ENCODE peak calls at places on chromosomes 2 and 18, in four cellular contexts. One of them, this sample, is unnamed.

GRCh38 chr18:43125471-43125870 is 10.0 kb upstream of the RIT2 start:
- DNase-seq in SK-N-MC: no peak
- DNase-seq in Panc1: no peak
- DNase-seq in upper lobe of left lung: no peak
- DNase-seq in this sample: no peak

GRCh38 chr2:76613330-76613729 is 902.6 kb upstream of the GCFC2 start:
- DNase-seq in Panc1: no peak
- DNase-seq in upper lobe of left lung: no peak
- DNase-seq in SK-N-MC: no peak
- DNase-seq in this sample: no peak

GRCh38 chr2:168210216-168210897 is 37.0 kb downstream of the STK39 start:
- DNase-seq in upper lobe of left lung: no peak
- DNase-seq in Panc1: no peak
- DNase-seq in SK-N-MC: peak
- DNase-seq in this sample: no peak

GRCh38 chr2:152445791-152446201 is 110.8 kb downstream of the FMNL2 start:
- DNase-seq in SK-N-MC: no peak
- DNase-seq in upper lobe of left lung: no peak
- DNase-seq in Panc1: no peak
- DNase-seq in this sample: no peak

GRCh38 chr2:205714058-205714776 is 31.9 kb downstream of the NRP2 start:
- DNase-seq in SK-N-MC: no peak
- DNase-seq in Panc1: no peak
- DNase-seq in upper lobe of left lung: no peak
- DNase-seq in this sample: no peak

GRCh38 chr2:125456851-125457250 is 1199.1 kb upstream of the GYPC start:
- DNase-seq in Panc1: no peak
- DNase-seq in SK-N-MC: no peak
- DNase-seq in upper lobe of left lung: no peak
- DNase-seq in this sample: no peak

GRCh38 chr2:12202702-12203101 is 456.3 kb downstream of the LPIN1 start:
- DNase-seq in Panc1: no peak
- DNase-seq in SK-N-MC: no peak
- DNase-seq in upper lobe of left lung: no peak
- DNase-seq in this sample: no peak

GRCh38 chr2:154125900-154126299 is 254.2 kb downstream of the GALNT13 start:
- DNase-seq in Panc1: no peak
- DNase-seq in SK-N-MC: no peak
- DNase-seq in upper lobe of left lung: no peak
- DNase-seq in this sample: no peak

GRCh38 chr2:209917154-209917771 is 85.2 kb upstream of the RPE start:
- DNase-seq in Panc1: no peak
- DNase-seq in SK-N-MC: no peak
- DNase-seq in upper lobe of left lung: no peak
- DNase-seq in this sample: no peak

GRCh38 chr2:181937473-181937872 is 45.9 kb downstream of the ITPRID2 start:
- DNase-seq in upper lobe of left lung: peak
- DNase-seq in Panc1: no peak
- DNase-seq in SK-N-MC: no peak
- DNase-seq in this sample: no peak

GRCh38 chr2:1730047-1730937 is 14.0 kb downstream of the PXDN start:
- DNase-seq in Panc1: no peak
- DNase-seq in upper lobe of left lung: no peak
- DNase-seq in SK-N-MC: no peak
- DNase-seq in this sample: peak

GRCh38 chr18:60978338-60978737 is 354.9 kb upstream of the CDH20 start:
- DNase-seq in SK-N-MC: no peak
- DNase-seq in upper lobe of left lung: no peak
- DNase-seq in Panc1: no peak
- DNase-seq in this sample: no peak

GRCh38 chr2:222844323-222844722 is 16.5 kb upstream of the ACSL3 start:
- DNase-seq in upper lobe of left lung: peak
- DNase-seq in Panc1: peak
- DNase-seq in SK-N-MC: no peak
- DNase-seq in this sample: no peak

GRCh38 chr18:6744816-6745455 is 15.4 kb downstream of the ARHGAP28 start:
- DNase-seq in SK-N-MC: no peak
- DNase-seq in Panc1: no peak
- DNase-seq in upper lobe of left lung: no peak
- DNase-seq in this sample: no peak

GRCh38 chr2:46655551-46656436 is 176.4 kb downstream of the TMEM247 start:
- DNase-seq in upper lobe of left lung: no peak
- DNase-seq in Panc1: no peak
- DNase-seq in SK-N-MC: no peak
- DNase-seq in this sample: no peak

GRCh38 chr2:74515271-74516069 is 1.2 kb downstream of the TLX2 start:
- DNase-seq in SK-N-MC: no peak
- DNase-seq in Panc1: no peak
- DNase-seq in upper lobe of left lung: no peak
- DNase-seq in this sample: no peak

GRCh38 chr2:42450136-42450535 is 43.6 kb downstream of the KCNG3 start:
- DNase-seq in upper lobe of left lung: no peak
- DNase-seq in Panc1: no peak
- DNase-seq in SK-N-MC: no peak
- DNase-seq in this sample: no peak

GRCh38 chr2:234339016-234339415 is 157.9 kb downstream of the ARL4C start:
- DNase-seq in SK-N-MC: no peak
- DNase-seq in Panc1: no peak
- DNase-seq in upper lobe of left lung: no peak
- DNase-seq in this sample: no peak

GRCh38 chr2:26711457-26712155 is 19.1 kb downstream of the KCNK3 start:
- DNase-seq in SK-N-MC: no peak
- DNase-seq in upper lobe of left lung: no peak
- DNase-seq in Panc1: no peak
- DNase-seq in this sample: no peak

GRCh38 chr2:162967137-162967536 is 128.6 kb upstream of the KCNH7 start:
- DNase-seq in Panc1: no peak
- DNase-seq in upper lobe of left lung: no peak
- DNase-seq in SK-N-MC: no peak
- DNase-seq in this sample: no peak

GRCh38 chr2:29459445-29460179 is 344.4 kb downstream of the CLIP4 start:
- DNase-seq in SK-N-MC: no peak
- DNase-seq in upper lobe of left lung: no peak
- DNase-seq in Panc1: no peak
- DNase-seq in this sample: no peak

GRCh38 chr2:172172513-172173217 is 70.0 kb upstream of the DLX2 start:
- DNase-seq in Panc1: no peak
- DNase-seq in SK-N-MC: no peak
- DNase-seq in upper lobe of left lung: peak
- DNase-seq in this sample: peak

GRCh38 chr2:4937550-4937949 is 754.6 kb upstream of the SOX11 start:
- DNase-seq in SK-N-MC: no peak
- DNase-seq in Panc1: no peak
- DNase-seq in upper lobe of left lung: no peak
- DNase-seq in this sample: no peak

GRCh38 chr2:25570161-25570840 is 103.1 kb downstream of the DTNB start:
- DNase-seq in upper lobe of left lung: no peak
- DNase-seq in SK-N-MC: no peak
- DNase-seq in Panc1: no peak
- DNase-seq in this sample: no peak

GRCh38 chr18:576924-577323 is 3.3 kb upstream of the CETN1 start:
- DNase-seq in upper lobe of left lung: no peak
- DNase-seq in SK-N-MC: no peak
- DNase-seq in Panc1: no peak
- DNase-seq in this sample: no peak

GRCh38 chr2:178517496-178517895 is 37.2 kb downstream of the PLEKHA3 start:
- DNase-seq in upper lobe of left lung: no peak
- DNase-seq in Panc1: no peak
- DNase-seq in SK-N-MC: no peak
- DNase-seq in this sample: no peak

GRCh38 chr2:62577994-62578836 is 72.2 kb upstream of the TMEM17 start:
- DNase-seq in Panc1: peak
- DNase-seq in SK-N-MC: no peak
- DNase-seq in upper lobe of left lung: no peak
- DNase-seq in this sample: no peak

GRCh38 chr2:230916218-230916617 is 8.8 kb downstream of the GPR55 start:
- DNase-seq in upper lobe of left lung: no peak
- DNase-seq in SK-N-MC: no peak
- DNase-seq in Panc1: no peak
- DNase-seq in this sample: peak

GRCh38 chr18:37734406-37734805 is 168.8 kb upstream of the CELF4 start:
- DNase-seq in SK-N-MC: no peak
- DNase-seq in upper lobe of left lung: no peak
- DNase-seq in Panc1: no peak
- DNase-seq in this sample: no peak

GRCh38 chr18:11665146-11665545 is 23.9 kb upstream of the GNAL start:
- DNase-seq in Panc1: no peak
- DNase-seq in SK-N-MC: no peak
- DNase-seq in upper lobe of left lung: no peak
- DNase-seq in this sample: no peak

GRCh38 chr2:235864311-235864710 is 303.9 kb downstream of the GBX2 start:
- DNase-seq in SK-N-MC: no peak
- DNase-seq in Panc1: no peak
- DNase-seq in upper lobe of left lung: no peak
- DNase-seq in this sample: no peak

GRCh38 chr2:218429951-218430692 is 11.2 kb downstream of the VIL1 start:
- DNase-seq in Panc1: no peak
- DNase-seq in SK-N-MC: no peak
- DNase-seq in upper lobe of left lung: no peak
- DNase-seq in this sample: no peak

GRCh38 chr18:28512357-28512756 is 335.4 kb upstream of the CDH2 start:
- DNase-seq in upper lobe of left lung: no peak
- DNase-seq in Panc1: no peak
- DNase-seq in SK-N-MC: no peak
- DNase-seq in this sample: no peak

GRCh38 chr2:236162031-236162803 is 6.0 kb downstream of the GBX2 start:
- DNase-seq in SK-N-MC: no peak
- DNase-seq in upper lobe of left lung: no peak
- DNase-seq in Panc1: no peak
- DNase-seq in this sample: no peak

GRCh38 chr18:35581555-35582309 is at the start of gene GALNT1:
- DNase-seq in upper lobe of left lung: peak
- DNase-seq in SK-N-MC: no peak
- DNase-seq in Panc1: no peak
- DNase-seq in this sample: no peak

GRCh38 chr18:35582899-35583558 is 1.5 kb downstream of the GALNT1 start:
- DNase-seq in SK-N-MC: peak
- DNase-seq in upper lobe of left lung: no peak
- DNase-seq in Panc1: no peak
- DNase-seq in this sample: no peak

GRCh38 chr18:35582310-35582682 is 756 bp downstream of the GALNT1 start:
- DNase-seq in upper lobe of left lung: no peak
- DNase-seq in SK-N-MC: no peak
- DNase-seq in Panc1: no peak
- DNase-seq in this sample: no peak

GRCh38 chr18:35578481-35578880 is 3.1 kb upstream of the GALNT1 start:
- DNase-seq in SK-N-MC: no peak
- DNase-seq in upper lobe of left lung: no peak
- DNase-seq in Panc1: no peak
- DNase-seq in this sample: no peak

DNA sequence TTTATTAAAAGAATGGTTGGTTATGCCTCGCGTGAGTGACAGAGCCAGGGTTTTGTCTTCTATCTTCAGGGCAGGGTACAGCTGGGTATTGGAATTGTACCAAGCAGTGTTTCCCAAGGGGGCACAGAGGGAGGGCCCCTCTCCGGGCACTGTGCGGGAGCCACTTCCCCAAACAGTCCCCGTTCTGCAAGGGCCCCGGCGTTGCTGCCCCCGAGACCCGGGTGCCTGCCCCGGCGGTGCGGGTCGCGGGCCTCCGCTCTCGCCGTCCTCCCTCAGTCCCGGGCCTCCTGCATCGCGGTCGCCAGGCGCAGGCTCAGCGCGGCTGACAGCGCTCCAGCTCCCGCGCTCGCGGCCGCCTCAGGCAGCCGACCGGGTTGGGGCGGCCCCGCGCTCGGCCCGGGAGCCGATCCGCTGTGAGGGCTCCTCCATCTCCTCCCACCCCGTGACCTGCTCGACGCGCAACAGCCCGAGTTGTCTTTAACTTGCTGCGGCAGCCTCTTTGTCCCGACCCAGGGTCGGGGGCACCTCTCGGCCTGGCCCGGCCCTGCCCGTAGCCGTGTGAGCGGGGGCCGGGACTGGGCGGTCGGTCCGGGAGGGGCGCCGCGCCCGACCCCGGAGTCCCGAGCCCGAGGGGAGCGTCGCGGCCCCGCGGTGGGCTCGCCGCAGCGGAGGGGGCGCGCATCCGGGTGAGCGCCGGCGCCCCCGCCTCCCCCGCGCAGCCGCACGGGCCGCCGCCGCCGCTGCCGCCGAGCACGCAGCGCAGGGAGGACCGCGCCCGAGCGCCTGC is 599 bp upstream of the GALNT1 start:
- DNase-seq in SK-N-MC: no peak
- DNase-seq in upper lobe of left lung: peak
- DNase-seq in Panc1: no peak
- DNase-seq in this sample: peak
- TF ChIP-seq POLR2AphosphoS5 in SK-N-MC: no peak
- TF ChIP-seq POLR2AphosphoS5 in upper lobe of left lung: peak
- TF ChIP-seq POLR2AphosphoS5 in Panc1: no peak
- TF ChIP-seq POLR2AphosphoS5 in this sample: no peak

GRCh38 chr2:138000037-138000436 is 35.8 kb downstream of the HNMT start:
- DNase-seq in Panc1: no peak
- DNase-seq in upper lobe of left lung: no peak
- DNase-seq in SK-N-MC: no peak
- DNase-seq in this sample: no peak
- H3K4me3 ChIP-seq in Panc1: no peak
- H3K4me3 ChIP-seq in upper lobe of left lung: no peak
- H3K4me3 ChIP-seq in SK-N-MC: no peak
- H3K4me3 ChIP-seq in this sample: no peak

GRCh38 chr18:57789759-57790158 is 13.4 kb downstream of the ATP8B1 start:
- DNase-seq in Panc1: no peak
- DNase-seq in SK-N-MC: no peak
- DNase-seq in upper lobe of left lung: no peak
- DNase-seq in this sample: no peak

GRCh38 chr18:57787068-57787682 is 15.9 kb downstream of the ATP8B1 start:
- DNase-seq in Panc1: no peak
- DNase-seq in SK-N-MC: no peak
- DNase-seq in upper lobe of left lung: no peak
- DNase-seq in this sample: no peak

GRCh38 chr18:57790316-57790715 is 12.8 kb downstream of the ATP8B1 start:
- DNase-seq in SK-N-MC: no peak
- DNase-seq in Panc1: no peak
- DNase-seq in upper lobe of left lung: peak
- DNase-seq in this sample: no peak

GRCh38 chr18:57791192-57791591 is 11.9 kb downstream of the ATP8B1 start:
- DNase-seq in SK-N-MC: no peak
- DNase-seq in upper lobe of left lung: peak
- DNase-seq in Panc1: no peak
- DNase-seq in this sample: no peak

DNA sequence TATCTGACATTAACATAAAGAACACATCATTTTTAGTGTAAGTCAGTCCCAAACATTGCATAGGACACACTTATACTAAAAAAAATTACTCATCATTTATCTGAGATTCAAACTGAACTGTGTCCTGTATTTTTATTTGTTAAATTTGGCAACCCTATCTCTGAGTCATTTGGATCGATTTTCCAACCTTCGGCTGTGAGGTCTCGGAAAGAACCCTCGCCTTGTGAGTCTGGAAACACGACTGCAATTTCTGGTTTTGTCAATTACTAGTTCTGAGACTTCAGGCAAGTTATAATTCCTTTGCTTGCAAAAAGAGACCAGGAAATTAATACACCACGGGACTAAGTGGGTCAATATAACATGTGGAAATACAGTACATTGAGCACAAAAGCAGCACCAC is 14.0 kb downstream of the ATP8B1 start:
- DNase-seq in Panc1: no peak
- DNase-seq in upper lobe of left lung: no peak
- DNase-seq in SK-N-MC: no peak
- DNase-seq in this sample: no peak
- H3K27ac ChIP-seq in Panc1: peak
- H3K27ac ChIP-seq in upper lobe of left lung: peak
- H3K27ac ChIP-seq in SK-N-MC: peak
- H3K27ac ChIP-seq in this sample: peak

GRCh38 chr18:44869533-44869932 is 188.8 kb downstream of the SETBP1 start:
- DNase-seq in SK-N-MC: no peak
- DNase-seq in upper lobe of left lung: no peak
- DNase-seq in Panc1: no peak
- DNase-seq in this sample: no peak
- TF ChIP-seq POLR2AphosphoS5 in SK-N-MC: no peak
- TF ChIP-seq POLR2AphosphoS5 in upper lobe of left lung: no peak
- TF ChIP-seq POLR2AphosphoS5 in Panc1: no peak
- TF ChIP-seq POLR2AphosphoS5 in this sample: no peak

This sample was measured in stomach.